ENCODE peak calls at places on chromosome 22, in ten cellular contexts. C is effector memory CD4-positive, alpha-beta T cell; R is left ventricle myocardium inferior; N is upper lobe of right lung; M is H1; Q is tibial nerve; W is AG04450; Z is tibial artery; F is left lung; K is CD4-positive, alpha-beta T cell. G is an unnamed sample.

GRCh38 chr22:25027959-25028840 is 75.7 kb downstream of the KIAA1671 start:
- DNase-seq in C (no peak), R (peak; percentile 29), N (peak; percentile 64), M (peak; percentile 88), Q (peak; percentile 29), W (no peak), Z (no peak), F (no peak), K (no peak), G (no peak)

GRCh38 chr22:38941488-38941987 is 15.9 kb upstream of the APOBEC3A start:
- DNase-seq in C (no peak), R (no peak), N (peak; percentile 80), M (no peak), Q (no peak), W (no peak), Z (peak; percentile 63), F (peak; percentile 75), K (no peak), G (no peak)

GRCh38 chr22:33248927-33249326 is 190.7 kb upstream of the SYN3 start:
- DNase-seq in C (no peak), R (no peak), N (no peak), M (no peak), Q (no peak), W (no peak), Z (no peak), F (no peak), K (no peak), G (no peak)

GRCh38 chr22:45867906-45868555 is 108.9 kb downstream of the WNT7B start:
- DNase-seq in C (no peak), R (no peak), N (no peak), M (peak; percentile 50), Q (no peak), W (no peak), Z (peak; percentile 24), F (no peak), K (no peak), G (no peak)

GRCh38 chr22:20584872-20585639 is 77.6 kb downstream of the MED15 start:
- DNase-seq in C (no peak), R (peak; percentile 15), N (no peak), M (no peak), Q (no peak), W (no peak), Z (no peak), F (no peak), K (no peak), G (no peak)

GRCh38 chr22:38187413-38188212 is 6.0 kb upstream of the PLA2G6 start:
- DNase-seq in C (no peak), R (no peak), N (no peak), M (no peak), Q (no peak), W (no peak), Z (no peak), F (no peak), K (no peak), G (no peak)

GRCh38 chr22:37498289-37498909 is 12.2 kb upstream of the MFNG start:
- DNase-seq in C (peak; percentile 51), R (no peak), N (peak; percentile 68), M (peak; percentile 90), Q (no peak), W (no peak), Z (no peak), F (no peak), K (peak; percentile 71), G (peak; percentile 61)

GRCh38 chr22:18111759-18112330 is 1.2 kb downstream of the TUBA8 start:
- DNase-seq in C (no peak), R (peak; percentile 79), N (no peak), M (peak; percentile 51), Q (no peak), W (no peak), Z (no peak), F (no peak), K (no peak), G (no peak)

GRCh38 chr22:20027966-20028854 is 7.3 kb downstream of the TANGO2 start:
- DNase-seq in C (no peak), R (no peak), N (no peak), M (no peak), Q (no peak), W (no peak), Z (peak; percentile 17), F (no peak), K (no peak), G (no peak)

GRCh38 chr22:42271906-42272305 is 1.5 kb upstream of the TCF20 start:
- DNase-seq in C (no peak), R (no peak), N (no peak), M (no peak), Q (no peak), W (no peak), Z (no peak), F (no peak), K (no peak), G (no peak)

GRCh38 chr22:35357883-35358621 is 22.8 kb upstream of the HMOX1 start:
- DNase-seq in C (no peak), R (no peak), N (no peak), M (no peak), Q (no peak), W (no peak), Z (no peak), F (no peak), K (no peak), G (no peak)

GRCh38 chr22:36104435-36104834 is 56.1 kb downstream of the APOL3 start:
- DNase-seq in C (no peak), R (no peak), N (no peak), M (peak; percentile 57), Q (no peak), W (no peak), Z (peak; percentile 16), F (no peak), K (no peak), G (no peak)

GRCh38 chr22:32818446-32819115 is 17.1 kb downstream of the TIMP3 start:
- DNase-seq in C (no peak), R (no peak), N (no peak), M (no peak), Q (no peak), W (no peak), Z (peak; percentile 57), F (no peak), K (no peak), G (no peak)

GRCh38 chr22:46551996-46552395 is 14.6 kb upstream of the CELSR1 start:
- DNase-seq in C (no peak), R (peak; percentile 2), N (no peak), M (no peak), Q (no peak), W (no peak), Z (no peak), F (peak; percentile 13), K (no peak), G (no peak)

GRCh38 chr22:46280999-46281623 is 13.3 kb downstream of the TTC38 start:
- DNase-seq in C (no peak), R (no peak), N (peak; percentile 63), M (no peak), Q (no peak), W (no peak), Z (peak; percentile 62), F (no peak), K (no peak), G (no peak)

DNA sequence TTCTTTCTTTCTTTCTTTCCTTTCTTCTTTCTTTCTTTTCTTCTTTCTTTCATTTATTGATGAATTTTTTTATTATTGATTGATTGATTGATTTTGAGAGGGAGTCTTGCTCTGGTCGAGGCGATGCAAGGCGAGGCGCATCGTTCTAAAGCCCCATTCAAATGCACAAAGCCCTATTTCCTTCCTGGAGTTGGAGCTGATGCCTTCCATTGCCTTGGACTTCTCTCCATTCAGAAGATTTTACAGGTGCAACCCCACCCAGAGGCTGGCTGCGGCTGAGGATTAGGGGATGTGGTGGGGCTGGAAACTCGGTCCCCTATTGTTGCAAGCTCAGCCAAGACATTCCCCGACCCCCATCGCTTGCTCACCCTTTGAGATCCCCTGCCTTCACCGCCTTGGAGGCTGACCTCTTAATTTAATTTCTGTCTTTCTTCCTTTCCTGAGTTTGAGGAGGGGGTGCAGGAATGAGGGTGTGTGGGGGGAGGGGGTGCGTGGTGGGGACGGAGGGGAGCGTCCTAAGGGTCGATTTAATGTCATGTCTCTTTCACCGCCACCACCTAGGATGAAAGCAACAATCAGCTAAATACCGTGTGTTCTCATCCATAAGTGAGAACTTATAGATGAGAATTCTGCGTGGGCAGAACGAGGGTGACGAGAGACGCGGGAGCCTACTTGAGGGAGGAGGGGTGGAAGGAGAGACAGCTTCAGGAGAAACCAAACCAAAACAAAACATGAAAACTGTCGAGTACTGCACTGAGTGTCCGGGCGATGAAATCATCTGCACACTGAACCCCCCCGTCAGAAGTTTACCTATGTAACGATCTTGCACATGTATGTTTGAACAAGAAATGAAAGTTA is 3913.9 kb upstream of the OR11H1 start:
- DNase-seq in C (no peak), R (no peak), N (peak; percentile 51), M (no peak), Q (no peak), W (no peak), Z (no peak), F (no peak), K (no peak), G (no peak)
- H3K9me3 ChIP-seq in C (peaks cover 10% of the 10 kb centered on the region), R (peaks cover 90% of the 10 kb centered on the region), N (peaks cover 11% of the 10 kb centered on the region), M (peaks cover 69% of the 10 kb centered on the region), Q (no peaks in the 10 kb centered on the region), W (peaks cover 85% of the 10 kb centered on the region), Z (peaks cover 16% of the 10 kb centered on the region), F (peaks cover 88% of the 10 kb centered on the region), K (peaks cover 18% of the 10 kb centered on the region), G (peaks cover 3% of the 10 kb centered on the region)

DNA sequence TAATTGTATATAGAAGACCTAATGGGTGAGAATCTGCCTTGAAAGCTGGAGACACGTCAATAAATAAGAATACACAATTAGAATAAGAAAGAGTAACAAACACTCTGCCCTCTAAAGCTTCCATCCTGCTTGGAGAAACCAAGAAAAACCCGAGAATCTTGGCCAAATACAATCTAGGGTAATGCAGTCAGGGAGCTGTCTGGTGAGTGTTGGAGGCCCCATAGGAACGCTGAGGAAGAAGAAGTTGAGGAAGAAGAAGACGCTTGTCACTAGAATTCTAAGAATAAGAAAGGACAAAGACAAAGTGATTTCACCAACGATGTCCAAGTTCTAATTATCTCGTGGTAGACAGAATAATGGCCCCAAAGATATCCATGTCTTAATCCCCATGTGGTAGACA is 4485.9 kb upstream of the OR11H1 start:
- DNase-seq in C (no peak), R (no peak), N (no peak), M (no peak), Q (no peak), W (no peak), Z (no peak), F (no peak), K (no peak), G (no peak)
- H3K9me3 ChIP-seq in C (peaks cover 11% of the 10 kb centered on the region), R (peaks cover 60% of the 10 kb centered on the region), N (peaks cover 13% of the 10 kb centered on the region), M (peaks cover 44% of the 10 kb centered on the region), Q (no peaks in the 10 kb centered on the region), W (peaks cover 24% of the 10 kb centered on the region), Z (peaks cover 42% of the 10 kb centered on the region), F (peaks cover 56% of the 10 kb centered on the region), K (peaks cover 34% of the 10 kb centered on the region), G (peaks cover 4% of the 10 kb centered on the region)

GRCh38 chr22:30481711-30482110 is 9.9 kb upstream of the SEC14L3 start:
- DNase-seq in C (no peak), R (no peak), N (no peak), M (no peak), Q (no peak), W (no peak), Z (no peak), F (no peak), K (no peak), G (no peak)
- H3K9me3 ChIP-seq in C (no peaks in the 10 kb centered on the region), R (no peaks in the 10 kb centered on the region), N (no peaks in the 10 kb centered on the region), M (no peaks in the 10 kb centered on the region), Q (no peaks in the 10 kb centered on the region), W (no peaks in the 10 kb centered on the region), Z (no peaks in the 10 kb centered on the region), F (no peaks in the 10 kb centered on the region), K (no peaks in the 10 kb centered on the region), G (no peaks in the 10 kb centered on the region)

DNA sequence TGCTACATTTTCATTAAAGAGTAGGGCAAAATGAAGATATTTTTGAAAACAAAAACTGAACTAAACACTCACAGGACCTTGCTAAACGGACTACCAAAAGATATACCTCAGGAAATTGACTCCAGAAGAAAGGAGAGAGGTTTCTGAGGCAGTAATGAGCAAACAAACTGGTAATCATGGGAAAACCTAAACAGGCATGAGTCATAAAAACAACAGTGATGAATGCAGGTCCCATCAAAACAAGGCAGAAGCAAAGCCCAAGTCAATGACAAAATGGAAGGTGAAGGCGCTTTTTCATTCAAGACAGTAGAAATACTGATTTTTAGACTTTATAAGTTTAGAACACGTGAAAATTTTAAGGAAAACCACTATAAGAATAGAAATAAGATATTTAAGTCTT is 104.5 kb downstream of the EFCAB6 start:
- DNase-seq in C (no peak), R (no peak), N (no peak), M (no peak), Q (no peak), W (no peak), Z (no peak), F (no peak), K (no peak), G (no peak)
- H3K9me3 ChIP-seq in C (no peaks in the 10 kb centered on the region), R (peaks cover 32% of the 10 kb centered on the region), N (no peaks in the 10 kb centered on the region), M (peaks cover 15% of the 10 kb centered on the region), Q (no peaks in the 10 kb centered on the region), W (no peaks in the 10 kb centered on the region), Z (peaks cover 14% of the 10 kb centered on the region), F (peaks cover 16% of the 10 kb centered on the region), K (peaks cover 20% of the 10 kb centered on the region), G (peaks cover 5% of the 10 kb centered on the region)